ENCODE peak calls at places on chromosome 5, in four cellular contexts. S is SK-N-MC, E is DND-41, W is mammary epithelial cell. N is an unnamed sample.

GRCh38 chr5:93610581-93611167 is 27.7 kb downstream of the NR2F1 start:
- DNase-seq in S (no peak), E (no peak), W (no peak), N (no peak)

GRCh38 chr5:10503997-10504761 is 59.7 kb upstream of the ANKRD33B start:
- DNase-seq in S (no peak), E (no peak), W (no peak), N (no peak)

GRCh38 chr5:113489299-113489698 is 1.0 kb upstream of the MCC start:
- DNase-seq in S (peak), E (peak), W (peak), N (peak)

GRCh38 chr5:173764321-173765029 is 123.7 kb upstream of the CPEB4 start:
- DNase-seq in S (no peak), E (no peak), W (peak), N (peak)

GRCh38 chr5:121273818-121274433 is 577.8 kb upstream of the FTMT start:
- DNase-seq in S (peak), E (no peak), W (peak), N (peak)

GRCh38 chr5:128304121-128304520 is 220.6 kb downstream of the SLC12A2 start:
- DNase-seq in S (no peak), E (no peak), W (peak), N (peak)

GRCh38 chr5:111461261-111461671 is 51.1 kb downstream of the STARD4 start:
- DNase-seq in S (no peak), E (no peak), W (peak), N (peak)

GRCh38 chr5:56168066-56168478 is 65.1 kb downstream of the ANKRD55 start:
- DNase-seq in S (no peak), E (no peak), W (no peak), N (no peak)

GRCh38 chr5:158718738-158719505 is 380.8 kb downstream of the EBF1 start:
- DNase-seq in S (no peak), E (no peak), W (no peak), N (no peak)

GRCh38 chr5:53934126-53934856 is 373.9 kb downstream of the NDUFS4 start:
- DNase-seq in S (peak), E (no peak), W (peak), N (peak)

GRCh38 chr5:132226516-132227234 is 978 bp downstream of the P4HA2 start:
- DNase-seq in S (no peak), E (no peak), W (no peak), N (no peak)

GRCh38 chr5:4580772-4581171 is 559.4 kb upstream of the ADAMTS16 start:
- DNase-seq in S (no peak), E (no peak), W (no peak), N (no peak)

GRCh38 chr5:71836547-71837112 is 117.6 kb downstream of the CARTPT start:
- DNase-seq in S (no peak), E (no peak), W (no peak), N (no peak)

GRCh38 chr5:111999286-111999685 is 242.3 kb upstream of the NREP start:
- DNase-seq in S (no peak), E (no peak), W (peak), N (peak)

GRCh38 chr5:175129121-175129520 is 314.9 kb downstream of the DRD1 start:
- DNase-seq in S (no peak), E (no peak), W (no peak), N (no peak)

GRCh38 chr5:132258102-132259060 is 885 bp downstream of the PDLIM4 start:
- DNase-seq in S (no peak), E (no peak), W (peak), N (peak)

GRCh38 chr5:120055858-120056257 is 408.2 kb upstream of the PRR16 start:
- DNase-seq in S (no peak), E (no peak), W (peak), N (peak)

GRCh38 chr5:141564216-141564692 is 54.5 kb downstream of the DIAPH1 start:
- DNase-seq in S (peak), E (peak), W (peak), N (peak)

GRCh38 chr5:179816401-179817070 is 4.2 kb upstream of the SQSTM1 start:
- DNase-seq in S (no peak), E (no peak), W (no peak), N (no peak)

GRCh38 chr5:116574682-116575634 is at the start of gene SEMA6A:
- DNase-seq in S (no peak), E (no peak), W (peak), N (peak)

GRCh38 chr5:56376128-56376527 is 143.0 kb upstream of the ANKRD55 start:
- DNase-seq in S (no peak), E (no peak), W (no peak), N (no peak)

GRCh38 chr5:131377785-131378325 is 114.0 kb downstream of the CDC42SE2 start:
- DNase-seq in S (no peak), E (no peak), W (no peak), N (no peak)

GRCh38 chr5:168494057-168494555 is 7.8 kb downstream of the RARS1 start:
- DNase-seq in S (no peak), E (no peak), W (no peak), N (no peak)

GRCh38 chr5:54696931-54697330 is 179.4 kb downstream of the SNX18 start:
- DNase-seq in S (no peak), E (no peak), W (no peak), N (no peak)

GRCh38 chr5:174327317-174327864 is 281.9 kb downstream of the NSG2 start:
- DNase-seq in S (peak), E (peak), W (peak), N (peak)

GRCh38 chr5:177495243-177496060 is 2.0 kb downstream of the PDLIM7 start:
- DNase-seq in S (no peak), E (no peak), W (peak), N (peak)

GRCh38 chr5:172779968-172780350 is 9.0 kb upstream of the DUSP1 start:
- DNase-seq in S (no peak), E (no peak), W (no peak), N (no peak)

GRCh38 chr5:42022383-42022782 is 97.3 kb downstream of the FBXO4 start:
- DNase-seq in S (no peak), E (no peak), W (no peak), N (no peak)

GRCh38 chr5:42026446-42026845 is 101.4 kb downstream of the FBXO4 start:
- DNase-seq in S (no peak), E (no peak), W (no peak), N (no peak)

GRCh38 chr5:42021119-42021518 is 96.0 kb downstream of the FBXO4 start:
- DNase-seq in S (no peak), E (no peak), W (peak), N (peak)

GRCh38 chr5:42021923-42022322 is 96.8 kb downstream of the FBXO4 start:
- DNase-seq in S (no peak), E (no peak), W (no peak), N (peak)
- TF ChIP-seq EZH2 in S (no peak), E (no peak), W (no peak), N (no peak)

DNA sequence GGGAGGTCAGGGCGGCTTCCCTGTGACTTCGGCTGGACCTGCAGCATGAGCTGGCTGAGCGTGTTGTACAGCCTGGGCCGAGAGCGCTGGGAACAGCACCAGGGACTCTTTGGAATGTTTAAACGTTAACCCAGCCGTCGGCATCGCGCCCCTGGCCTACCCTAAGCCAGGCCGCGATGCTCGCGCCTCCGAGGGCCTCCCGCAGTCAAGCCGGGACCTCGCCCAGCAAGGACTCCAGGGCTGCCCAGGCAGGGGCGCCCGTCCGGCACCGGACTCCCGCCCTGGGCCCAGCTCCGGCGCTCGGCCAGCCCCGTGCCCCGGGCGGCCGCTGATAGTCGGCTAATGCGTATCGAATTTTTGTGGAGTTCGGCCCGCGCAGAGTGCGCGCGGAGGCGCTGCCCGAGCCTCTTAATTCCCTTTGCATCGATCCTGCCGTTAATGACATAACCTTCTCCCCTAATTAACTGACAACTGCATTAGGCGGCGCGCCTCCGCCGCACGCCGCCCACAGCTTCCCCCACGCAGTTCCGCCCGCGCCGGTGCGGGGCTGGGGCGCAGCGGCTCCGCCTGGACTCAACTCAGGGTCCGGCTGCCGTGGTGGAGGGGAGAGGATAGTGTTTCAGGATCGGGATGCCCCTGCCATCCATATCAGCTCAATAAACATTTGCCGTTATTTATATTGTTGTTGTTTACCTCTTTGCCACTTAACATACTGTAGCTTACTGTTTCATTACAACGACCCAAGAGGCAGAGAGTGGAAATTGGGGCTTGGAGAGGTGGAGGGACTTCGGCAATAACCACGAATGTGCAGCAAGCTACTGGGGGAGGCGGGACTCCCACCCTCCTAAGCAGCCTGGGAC is 28.8 kb upstream of the CDC23 start:
- DNase-seq in S (no peak), E (no peak), W (no peak), N (no peak)
- TF ChIP-seq EZH2 in S (peak), E (no peak), W (peak), N (peak)

GRCh38 chr5:139904566-139905400 is 109.2 kb downstream of the PSD2 start:
- DNase-seq in S (no peak), E (no peak), W (no peak), N (no peak)
- TF ChIP-seq EZH2 in S (no peak), E (no peak), W (no peak), N (no peak)

DNA sequence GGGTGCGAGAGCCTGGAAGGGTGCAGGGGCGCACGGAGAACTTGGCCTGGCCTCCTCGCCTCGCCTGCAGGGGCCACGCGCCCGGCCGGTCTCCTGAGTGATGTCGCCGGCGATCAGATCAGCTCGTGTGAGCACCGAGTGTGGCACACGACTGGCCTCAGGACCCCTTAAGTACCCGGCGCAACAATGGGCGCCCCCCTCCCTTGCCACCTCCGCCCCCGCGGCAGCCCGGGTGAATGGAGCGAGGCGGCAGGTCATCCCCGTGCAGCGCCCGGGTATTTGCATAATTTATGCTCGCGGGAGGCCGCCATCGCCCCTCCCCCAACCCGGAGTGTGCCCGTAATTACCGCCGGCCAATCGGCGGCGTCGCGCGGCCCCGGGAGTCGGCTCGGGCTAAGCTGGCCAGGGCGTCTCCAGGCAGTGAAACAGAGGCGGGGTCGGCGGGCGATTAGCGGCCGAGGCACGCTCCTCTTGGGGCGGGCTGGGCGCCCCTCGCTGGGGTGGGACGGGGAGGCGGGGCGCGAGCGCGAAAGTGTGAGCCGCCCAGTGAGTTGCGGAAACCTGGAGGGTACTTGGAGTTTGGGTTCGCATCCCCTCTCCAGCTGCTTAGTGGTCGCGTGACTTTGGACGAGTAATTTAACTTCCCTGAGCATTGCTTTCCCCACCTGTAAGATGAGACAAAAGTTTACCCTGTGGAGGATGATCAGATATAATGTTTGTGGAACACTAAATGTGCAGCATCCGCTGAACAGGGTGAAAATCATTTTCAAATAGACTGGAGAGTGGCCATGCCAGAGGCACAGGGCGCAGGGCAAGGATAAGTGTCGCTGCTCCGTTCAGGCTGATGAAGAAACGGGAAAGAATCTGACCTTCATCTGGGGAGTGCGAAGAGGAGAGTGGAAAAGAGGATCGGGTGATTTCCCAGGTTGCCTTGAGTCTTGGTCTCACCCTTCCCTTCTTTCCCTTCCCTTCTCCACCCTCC is at the start of gene NEUROG1:
- DNase-seq in S (no peak), E (no peak), W (no peak), N (no peak)
- TF ChIP-seq EZH2 in S (peak), E (no peak), W (peak), N (peak)

GRCh38 chr5:77957931-77958476 is 181.9 kb upstream of the TBCA start:
- DNase-seq in S (peak), E (no peak), W (no peak), N (no peak)
- TF ChIP-seq EZH2 in S (no peak), E (no peak), W (no peak), N (no peak)

GRCh38 chr5:139383275-139383992 is at the start of gene SLC23A1:
- DNase-seq in S (no peak), E (no peak), W (no peak), N (no peak)

GRCh38 chr5:139385061-139385889 is 2.2 kb upstream of the SLC23A1 start:
- DNase-seq in S (no peak), E (peak), W (peak), N (no peak)

GRCh38 chr5:139386039-139386438 is 2.9 kb upstream of the SLC23A1 start:
- DNase-seq in S (no peak), E (peak), W (peak), N (no peak)

GRCh38 chr5:139383993-139384590 is 995 bp upstream of the SLC23A1 start:
- DNase-seq in S (no peak), E (no peak), W (no peak), N (no peak)

DNA sequence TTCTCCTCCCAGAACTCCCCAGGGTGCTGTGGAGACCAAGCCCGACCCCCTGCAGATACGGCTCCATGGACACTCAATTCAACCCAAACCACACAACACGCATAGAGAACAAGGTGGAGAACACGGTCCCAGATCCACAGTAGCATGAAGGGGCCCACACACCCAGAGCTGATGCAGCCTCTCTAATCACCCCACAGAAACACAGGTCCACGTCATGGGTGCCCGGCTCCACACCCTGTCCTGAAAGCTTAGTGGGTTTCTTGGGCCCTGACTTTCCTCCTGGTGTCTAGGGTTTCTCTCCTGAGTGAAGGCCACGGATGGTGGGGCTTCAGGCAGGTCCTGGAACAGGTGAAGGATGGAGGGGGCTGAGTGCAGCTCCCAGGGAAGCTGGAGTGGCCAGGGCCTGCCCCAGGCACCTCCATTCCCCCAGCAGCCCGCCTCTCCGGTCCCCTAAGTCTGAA is 1.5 kb upstream of the SLC23A1 start:
- DNase-seq in S (no peak), E (no peak), W (no peak), N (no peak)
- TF ChIP-seq EZH2 in S (no peak), E (no peak), W (no peak), N (no peak)

GRCh38 chr5:77777281-77777892 is 1.2 kb upstream of the TBCA start:
- DNase-seq in S (no peak), E (no peak), W (peak), N (peak)

GRCh38 chr5:77774981-77775772 is 962 bp downstream of the TBCA start:
- DNase-seq in S (no peak), E (no peak), W (no peak), N (peak)

GRCh38 chr5:77775773-77776605 is at the start of gene TBCA:
- DNase-seq in S (peak), E (peak), W (peak), N (peak)

GRCh38 chr5:77777911-77778310 is 1.8 kb upstream of the TBCA start:
- DNase-seq in S (no peak), E (no peak), W (no peak), N (no peak)

DNA sequence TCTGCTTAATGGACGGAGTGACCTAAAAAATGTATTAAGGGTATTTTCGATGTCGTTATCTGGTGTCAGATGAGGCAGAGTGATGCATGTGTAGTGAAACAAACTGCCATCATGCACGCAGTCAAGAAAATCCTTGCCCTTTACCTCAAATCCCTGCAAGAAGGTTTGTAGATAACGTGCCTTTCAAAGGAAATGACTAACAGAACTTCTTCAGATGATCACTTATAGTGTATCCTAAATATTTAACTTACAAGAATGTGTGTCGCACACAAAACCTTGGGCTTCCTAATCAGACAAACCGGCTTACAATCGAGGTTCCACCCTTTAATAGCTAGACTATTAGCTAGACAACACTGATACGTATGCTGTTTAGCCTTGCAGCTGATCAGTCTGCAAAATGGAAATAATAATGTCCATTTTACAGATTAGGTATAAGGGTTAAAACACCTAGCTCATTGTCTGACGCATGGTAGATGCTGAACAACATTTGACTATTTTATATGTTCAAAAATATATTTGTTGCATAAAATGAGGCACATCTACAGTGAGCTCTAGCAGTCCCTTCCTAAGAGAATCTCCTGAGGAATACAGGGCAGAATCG is 567 bp upstream of the TBCA start:
- DNase-seq in S (peak), E (no peak), W (no peak), N (peak)
- TF ChIP-seq EZH2 in S (no peak), E (no peak), W (no peak), N (no peak)

GRCh38 chr5:88679638-88680037 is 203.3 kb downstream of the MEF2C start:
- DNase-seq in S (no peak), E (no peak), W (no peak), N (no peak)
- TF ChIP-seq EZH2 in S (no peak), E (no peak), W (peak), N (no peak)